ENCODE peak calls at places on chromosomes 13 and 19, in four cellular contexts. P is endothelial cell of umbilical vein, I is PC-9, V is heart right ventricle. T is an unnamed sample.

GRCh38 chr13:18944501-18945068 is 237.0 kb downstream of the TUBA3C start:
- DNase-seq in V (no peak), I (no peak), P (no peak), T (no peak)

GRCh38 chr13:79196366-79196765 is 209.7 kb downstream of the RBM26 start:
- DNase-seq in P (no peak), I (no peak), V (no peak), T (no peak)

GRCh38 chr19:45098521-45099464 is 5.8 kb downstream of the PPP1R37 start:
- DNase-seq in P (peak; percentile 27), I (no peak), V (peak; percentile 44), T (peak; percentile 58)

GRCh38 chr19:15115762-15116615 is 8.8 kb downstream of the SYDE1 start:
- DNase-seq in I (no peak), P (no peak), V (no peak), T (no peak)

GRCh38 chr13:95627590-95627989 is 16.9 kb downstream of the DZIP1 start:
- DNase-seq in P (no peak), V (no peak), I (no peak), T (no peak)

GRCh38 chr13:65825039-65825438 is 1405.1 kb downstream of the PCDH9 start:
- DNase-seq in P (peak; percentile 48), V (no peak), I (no peak), T (no peak)

GRCh38 chr19:46221981-46222610 is 7.4 kb upstream of the IGFL1 start:
- DNase-seq in P (no peak), V (peak; percentile 60), I (peak; percentile 99), T (no peak)

GRCh38 chr19:50708179-50708879 is 11.3 kb downstream of the SHANK1 start:
- DNase-seq in I (no peak), P (no peak), V (no peak), T (no peak)

GRCh38 chr19:10535613-10536012 is 8.1 kb upstream of the ATG4D start:
- DNase-seq in V (no peak), P (no peak), I (no peak), T (no peak)

GRCh38 chr19:39382991-39383828 is 7.7 kb downstream of the PAF1 start:
- DNase-seq in V (no peak), I (no peak), P (no peak), T (no peak)

GRCh38 chr19:55189424-55189823 is 9.3 kb upstream of the SYT5 start:
- DNase-seq in P (peak; percentile 60), I (peak; percentile 90), V (peak; percentile 60), T (peak; percentile 65)

GRCh38 chr19:43290568-43291359 is 21.4 kb upstream of the PSG9 start:
- DNase-seq in P (no peak), I (no peak), V (no peak), T (no peak)

GRCh38 chr13:109160357-109160756 is 530.9 kb downstream of the MYO16 start:
- DNase-seq in V (no peak), P (no peak), I (peak; percentile 51), T (no peak)

GRCh38 chr13:74819549-74819948 is 662.4 kb downstream of the TBC1D4 start:
- DNase-seq in P (no peak), I (no peak), V (no peak), T (no peak)
- H3K36me3 ChIP-seq in P (no peaks in the 10 kb centered on the region), I (no peaks in the 10 kb centered on the region), V (no peaks in the 10 kb centered on the region), T (no peaks in the 10 kb centered on the region)

DNA sequence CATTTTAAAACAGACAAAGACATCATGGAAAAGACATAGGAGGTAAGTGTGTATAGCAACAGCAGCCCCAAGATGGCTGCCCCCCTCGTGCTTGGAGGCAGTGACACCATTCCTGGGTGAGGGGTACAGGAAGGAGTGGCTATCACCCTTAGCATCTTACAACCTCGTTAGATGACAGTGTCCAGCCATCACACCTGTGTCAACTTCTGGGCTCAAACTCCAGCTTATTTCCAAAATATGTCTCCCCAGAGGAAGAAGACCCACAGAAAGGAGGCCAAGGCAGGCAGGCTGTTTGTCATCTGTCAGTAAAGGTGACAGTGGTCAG is 27.5 kb downstream of the EPS15L1 start:
- DNase-seq in I (no peak), V (no peak), P (no peak), T (no peak)
- H3K4me1 ChIP-seq in I (peaks cover 28% of the 10 kb centered on the region), V (peaks cover 87% of the 10 kb centered on the region), P (peaks cover 41% of the 10 kb centered on the region), T (peaks cover 24% of the 10 kb centered on the region)

DNA sequence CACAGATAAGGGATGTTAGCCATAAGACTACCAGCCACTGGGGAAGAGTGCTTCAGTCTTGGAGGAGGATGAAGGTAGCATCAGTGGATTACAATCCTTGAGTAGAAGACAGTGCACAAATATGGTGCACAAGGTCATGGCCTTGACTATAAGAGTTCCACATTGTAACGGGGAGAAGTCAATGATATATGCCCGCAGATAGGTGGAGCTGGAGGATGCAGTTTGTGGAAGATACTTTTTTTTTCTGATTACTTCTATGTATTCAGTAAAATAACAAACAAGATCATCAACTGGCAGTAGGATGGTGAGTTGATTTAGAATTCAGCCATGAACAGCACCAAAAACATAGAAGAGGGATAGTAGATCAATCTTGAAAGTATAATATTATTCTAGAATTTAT is 926.8 kb upstream of the MIR17HG start:
- DNase-seq in P (no peak), V (no peak), I (no peak), T (no peak)
- TF ChIP-seq CTCF in P (no peak), V (no peak), I (peak; percentile 27), T (peak; percentile 45)

GRCh38 chr13:105063676-105064075 is 1471.8 kb downstream of the EFNB2 start:
- DNase-seq in P (peak; percentile 4), V (no peak), I (no peak), T (no peak)
- H3K36me3 ChIP-seq in P (no peaks in the 10 kb centered on the region), V (no peaks in the 10 kb centered on the region), I (no peaks in the 10 kb centered on the region), T (no peaks in the 10 kb centered on the region)